ENCODE peak calls at places on chromosome 4, in four cellular contexts. One of them, this sample, is unnamed.

GRCh38 chr4:78809928-78810835 is 34.0 kb downstream of the BMP2K start:
- DNase-seq in stimulated activated CD8-positive, alpha-beta memory T cell treated with anti-CD3 and anti-CD28 coated beads, Interleukin-7, amount 100 ng/mL, for 1 hour: no peak
- DNase-seq in KG1: no peak
- DNase-seq in erythroblast: peak
- DNase-seq in this sample: no peak

GRCh38 chr4:1246901-1247810 is 1.8 kb downstream of the CTBP1 start:
- DNase-seq in stimulated activated CD8-positive, alpha-beta memory T cell treated with anti-CD3 and anti-CD28 coated beads, Interleukin-7, amount 100 ng/mL, for 1 hour: no peak
- DNase-seq in KG1: no peak
- DNase-seq in erythroblast: peak
- DNase-seq in this sample: peak

GRCh38 chr4:76600447-76600846 is 165.4 kb downstream of the SHROOM3 start:
- DNase-seq in stimulated activated CD8-positive, alpha-beta memory T cell treated with anti-CD3 and anti-CD28 coated beads, Interleukin-7, amount 100 ng/mL, for 1 hour: no peak
- DNase-seq in KG1: no peak
- DNase-seq in erythroblast: no peak
- DNase-seq in this sample: no peak

GRCh38 chr4:139153411-139154133 is 23.4 kb downstream of the ELF2 start:
- DNase-seq in stimulated activated CD8-positive, alpha-beta memory T cell treated with anti-CD3 and anti-CD28 coated beads, Interleukin-7, amount 100 ng/mL, for 1 hour: no peak
- DNase-seq in KG1: no peak
- DNase-seq in erythroblast: peak
- DNase-seq in this sample: no peak

GRCh38 chr4:242121-242848 is 63.0 kb downstream of the ZNF732 start:
- DNase-seq in stimulated activated CD8-positive, alpha-beta memory T cell treated with anti-CD3 and anti-CD28 coated beads, Interleukin-7, amount 100 ng/mL, for 1 hour: peak
- DNase-seq in KG1: peak
- DNase-seq in erythroblast: peak
- DNase-seq in this sample: peak

GRCh38 chr4:98557497-98557896 is 100.9 kb downstream of the TSPAN5 start:
- DNase-seq in stimulated activated CD8-positive, alpha-beta memory T cell treated with anti-CD3 and anti-CD28 coated beads, Interleukin-7, amount 100 ng/mL, for 1 hour: no peak
- DNase-seq in KG1: no peak
- DNase-seq in erythroblast: no peak
- DNase-seq in this sample: no peak

GRCh38 chr4:10180927-10181744 is 64.5 kb upstream of the WDR1 start:
- DNase-seq in stimulated activated CD8-positive, alpha-beta memory T cell treated with anti-CD3 and anti-CD28 coated beads, Interleukin-7, amount 100 ng/mL, for 1 hour: no peak
- DNase-seq in KG1: peak
- DNase-seq in erythroblast: peak
- DNase-seq in this sample: no peak

GRCh38 chr4:127708985-127709384 is 21.2 kb upstream of the SLC25A31 start:
- DNase-seq in stimulated activated CD8-positive, alpha-beta memory T cell treated with anti-CD3 and anti-CD28 coated beads, Interleukin-7, amount 100 ng/mL, for 1 hour: no peak
- DNase-seq in KG1: no peak
- DNase-seq in erythroblast: no peak
- DNase-seq in this sample: no peak

GRCh38 chr4:25954293-25954904 is 40.4 kb downstream of the SMIM20 start:
- DNase-seq in stimulated activated CD8-positive, alpha-beta memory T cell treated with anti-CD3 and anti-CD28 coated beads, Interleukin-7, amount 100 ng/mL, for 1 hour: no peak
- DNase-seq in KG1: no peak
- DNase-seq in erythroblast: no peak
- DNase-seq in this sample: no peak

GRCh38 chr4:186840771-186841301 is 117.2 kb upstream of the FAT1 start:
- DNase-seq in stimulated activated CD8-positive, alpha-beta memory T cell treated with anti-CD3 and anti-CD28 coated beads, Interleukin-7, amount 100 ng/mL, for 1 hour: no peak
- DNase-seq in KG1: no peak
- DNase-seq in erythroblast: no peak
- DNase-seq in this sample: no peak

GRCh38 chr4:147981305-147981704 is 249.4 kb downstream of the ARHGAP10 start:
- DNase-seq in stimulated activated CD8-positive, alpha-beta memory T cell treated with anti-CD3 and anti-CD28 coated beads, Interleukin-7, amount 100 ng/mL, for 1 hour: no peak
- DNase-seq in KG1: no peak
- DNase-seq in erythroblast: no peak
- DNase-seq in this sample: no peak